ENCODE peak calls at places on chromosomes 7 and 10, in seven cellular contexts. Q, G, P, T, L, U and H are unnamed samples.

GRCh38 chr7:66847879-66848810 is 72.9 kb upstream of the TMEM248 start:
- DNase-seq in P (peak; percentile 80), G (no peak), L (no peak), Q (no peak), U (no peak), T (no peak), H (peak; percentile 92)

GRCh38 chr7:17144313-17144712 is 154.1 kb upstream of the AHR start:
- DNase-seq in U (no peak), P (peak; percentile 89), Q (no peak), T (no peak), G (no peak), L (no peak), H (peak; percentile 55)

GRCh38 chr10:12419279-12419847 is 70.0 kb downstream of the CAMK1D start:
- DNase-seq in T (no peak), G (no peak), P (peak; percentile 88), Q (no peak), U (peak; percentile 11), L (no peak), H (peak; percentile 97)

GRCh38 chr10:33860994-33861393 is 526.5 kb upstream of the NRP1 start:
- DNase-seq in P (no peak), Q (no peak), T (no peak), G (no peak), L (no peak), U (no peak), H (no peak)

GRCh38 chr10:79438021-79438698 is 7.3 kb downstream of the ZCCHC24 start:
- DNase-seq in L (no peak), G (no peak), Q (peak; percentile 66), T (no peak), U (no peak), P (no peak), H (no peak)

GRCh38 chr10:111933937-111934336 is 249.6 kb downstream of the GPAM start:
- DNase-seq in L (no peak), T (no peak), G (no peak), P (no peak), Q (no peak), U (no peak), H (no peak)

GRCh38 chr7:98024075-98024474 is 34.1 kb upstream of the OCM2 start:
- DNase-seq in T (no peak), L (no peak), G (no peak), Q (no peak), U (no peak), P (no peak), H (no peak)

GRCh38 chr10:51244739-51245138 is 170.5 kb downstream of the PRKG1 start:
- DNase-seq in G (no peak), L (no peak), P (no peak), T (no peak), U (no peak), Q (no peak), H (no peak)

GRCh38 chr7:36946401-36946739 is 222.1 kb upstream of the AOAH start:
- DNase-seq in G (no peak), L (no peak), T (peak; percentile 52), Q (no peak), P (no peak), U (no peak), H (no peak)

GRCh38 chr7:92706563-92706962 is 116.4 kb upstream of the FAM133B start:
- DNase-seq in T (no peak), G (no peak), U (no peak), L (no peak), Q (no peak), P (no peak), H (no peak)

GRCh38 chr10:7635431-7636125 is 31.2 kb downstream of the ITIH5 start:
- DNase-seq in P (no peak), L (no peak), Q (no peak), T (no peak), U (no peak), G (no peak), H (no peak)

GRCh38 chr7:3995187-3995586 is 686.9 kb upstream of the FOXK1 start:
- DNase-seq in U (no peak), Q (no peak), P (no peak), T (no peak), G (no peak), L (no peak), H (no peak)

GRCh38 chr7:158044156-158044823 is 543.3 kb downstream of the PTPRN2 start:
- DNase-seq in G (no peak), T (peak; percentile 7), P (no peak), U (no peak), Q (no peak), L (no peak), H (no peak)